ENCODE peak calls at places on chromosomes 12 and 14, in nine cellular contexts. One of them, this sample, is unnamed.

GRCh38 chr12:56723889-56724659 is 1.0 kb downstream of the NACA start:
- DNase-seq in bronchial epithelial cell: peak
- DNase-seq in stomach: peak
- DNase-seq in IMR-90: peak
- DNase-seq in transverse colon: peak
- DNase-seq in mesendoderm: peak
- DNase-seq in lower leg skin: peak
- DNase-seq in neuronal stem cell: no peak
- DNase-seq in CD4-positive, alpha-beta memory T cell: no peak
- DNase-seq in this sample: no peak

GRCh38 chr12:130641571-130642184 is 74.4 kb downstream of the RIMBP2 start:
- DNase-seq in bronchial epithelial cell: no peak
- DNase-seq in stomach: no peak
- DNase-seq in IMR-90: no peak
- DNase-seq in transverse colon: no peak
- DNase-seq in mesendoderm: no peak
- DNase-seq in lower leg skin: no peak
- DNase-seq in neuronal stem cell: no peak
- DNase-seq in CD4-positive, alpha-beta memory T cell: no peak
- DNase-seq in this sample: no peak

GRCh38 chr12:94329366-94329765 is 130.3 kb downstream of the CEP83 start:
- DNase-seq in bronchial epithelial cell: no peak
- DNase-seq in stomach: no peak
- DNase-seq in IMR-90: no peak
- DNase-seq in transverse colon: no peak
- DNase-seq in mesendoderm: no peak
- DNase-seq in lower leg skin: no peak
- DNase-seq in neuronal stem cell: no peak
- DNase-seq in CD4-positive, alpha-beta memory T cell: no peak
- DNase-seq in this sample: no peak

GRCh38 chr12:53186745-53187144 is 6.0 kb upstream of the CSAD start:
- DNase-seq in bronchial epithelial cell: no peak
- DNase-seq in stomach: no peak
- DNase-seq in IMR-90: no peak
- DNase-seq in transverse colon: no peak
- DNase-seq in mesendoderm: no peak
- DNase-seq in lower leg skin: no peak
- DNase-seq in neuronal stem cell: no peak
- DNase-seq in CD4-positive, alpha-beta memory T cell: no peak
- DNase-seq in this sample: no peak

GRCh38 chr12:9827209-9827888 is at the start of gene KLRF1:
- DNase-seq in bronchial epithelial cell: no peak
- DNase-seq in stomach: no peak
- DNase-seq in IMR-90: no peak
- DNase-seq in transverse colon: no peak
- DNase-seq in mesendoderm: no peak
- DNase-seq in lower leg skin: no peak
- DNase-seq in neuronal stem cell: no peak
- DNase-seq in CD4-positive, alpha-beta memory T cell: no peak
- DNase-seq in this sample: no peak

GRCh38 chr12:131699434-131699833 is 11.5 kb upstream of the SFSWAP start:
- DNase-seq in bronchial epithelial cell: peak
- DNase-seq in stomach: no peak
- DNase-seq in IMR-90: no peak
- DNase-seq in transverse colon: no peak
- DNase-seq in mesendoderm: no peak
- DNase-seq in lower leg skin: no peak
- DNase-seq in neuronal stem cell: no peak
- DNase-seq in CD4-positive, alpha-beta memory T cell: no peak
- DNase-seq in this sample: no peak

GRCh38 chr12:46400406-46400805 is 27.8 kb upstream of the SLC38A2 start:
- DNase-seq in bronchial epithelial cell: no peak
- DNase-seq in stomach: no peak
- DNase-seq in IMR-90: peak
- DNase-seq in transverse colon: no peak
- DNase-seq in mesendoderm: no peak
- DNase-seq in lower leg skin: no peak
- DNase-seq in neuronal stem cell: no peak
- DNase-seq in CD4-positive, alpha-beta memory T cell: no peak
- DNase-seq in this sample: no peak

GRCh38 chr12:76455582-76456345 is 103.8 kb downstream of the OSBPL8 start:
- DNase-seq in bronchial epithelial cell: peak
- DNase-seq in stomach: no peak
- DNase-seq in IMR-90: peak
- DNase-seq in transverse colon: no peak
- DNase-seq in mesendoderm: peak
- DNase-seq in lower leg skin: no peak
- DNase-seq in neuronal stem cell: peak
- DNase-seq in CD4-positive, alpha-beta memory T cell: peak
- DNase-seq in this sample: no peak

GRCh38 chr14:96303981-96304380 is 48.0 kb downstream of the BDKRB1 start:
- DNase-seq in bronchial epithelial cell: no peak
- DNase-seq in stomach: no peak
- DNase-seq in IMR-90: no peak
- DNase-seq in transverse colon: no peak
- DNase-seq in mesendoderm: no peak
- DNase-seq in lower leg skin: no peak
- DNase-seq in neuronal stem cell: no peak
- DNase-seq in CD4-positive, alpha-beta memory T cell: no peak
- DNase-seq in this sample: no peak

GRCh38 chr14:52342849-52343606 is 28.9 kb downstream of the PTGER2 start:
- DNase-seq in bronchial epithelial cell: peak
- DNase-seq in stomach: no peak
- DNase-seq in IMR-90: peak
- DNase-seq in transverse colon: no peak
- DNase-seq in mesendoderm: peak
- DNase-seq in lower leg skin: no peak
- DNase-seq in neuronal stem cell: no peak
- DNase-seq in CD4-positive, alpha-beta memory T cell: no peak
- DNase-seq in this sample: no peak

GRCh38 chr14:74299061-74299545 is 3.6 kb downstream of the ABCD4 start:
- DNase-seq in bronchial epithelial cell: peak
- DNase-seq in stomach: no peak
- DNase-seq in IMR-90: peak
- DNase-seq in transverse colon: no peak
- DNase-seq in mesendoderm: peak
- DNase-seq in lower leg skin: peak
- DNase-seq in neuronal stem cell: peak
- DNase-seq in CD4-positive, alpha-beta memory T cell: no peak
- DNase-seq in this sample: no peak

GRCh38 chr14:55581011-55581806 is 1.2 kb downstream of the KTN1 start:
- DNase-seq in bronchial epithelial cell: peak
- DNase-seq in stomach: peak
- DNase-seq in IMR-90: no peak
- DNase-seq in transverse colon: peak
- DNase-seq in mesendoderm: peak
- DNase-seq in lower leg skin: peak
- DNase-seq in neuronal stem cell: no peak
- DNase-seq in CD4-positive, alpha-beta memory T cell: peak
- DNase-seq in this sample: peak

GRCh38 chr14:35879654-35880249 is 53.6 kb downstream of the BRMS1L start:
- DNase-seq in bronchial epithelial cell: peak
- DNase-seq in stomach: no peak
- DNase-seq in IMR-90: peak
- DNase-seq in transverse colon: no peak
- DNase-seq in mesendoderm: no peak
- DNase-seq in lower leg skin: no peak
- DNase-seq in neuronal stem cell: no peak
- DNase-seq in CD4-positive, alpha-beta memory T cell: peak
- DNase-seq in this sample: no peak

GRCh38 chr12:29578070-29578469 is 80.6 kb upstream of the OVCH1 start:
- DNase-seq in bronchial epithelial cell: no peak
- DNase-seq in stomach: no peak
- DNase-seq in IMR-90: no peak
- DNase-seq in transverse colon: no peak
- DNase-seq in mesendoderm: no peak
- DNase-seq in lower leg skin: no peak
- DNase-seq in neuronal stem cell: no peak
- DNase-seq in CD4-positive, alpha-beta memory T cell: no peak
- DNase-seq in this sample: no peak

GRCh38 chr12:121905746-121906145 is 12.6 kb upstream of the CFAP251 start:
- DNase-seq in bronchial epithelial cell: no peak
- DNase-seq in stomach: no peak
- DNase-seq in IMR-90: peak
- DNase-seq in transverse colon: no peak
- DNase-seq in mesendoderm: no peak
- DNase-seq in lower leg skin: no peak
- DNase-seq in neuronal stem cell: no peak
- DNase-seq in CD4-positive, alpha-beta memory T cell: no peak
- DNase-seq in this sample: no peak

GRCh38 chr12:116113398-116114130 is 163.9 kb downstream of the MED13L start:
- DNase-seq in bronchial epithelial cell: no peak
- DNase-seq in stomach: no peak
- DNase-seq in IMR-90: no peak
- DNase-seq in transverse colon: no peak
- DNase-seq in mesendoderm: no peak
- DNase-seq in lower leg skin: no peak
- DNase-seq in neuronal stem cell: no peak
- DNase-seq in CD4-positive, alpha-beta memory T cell: no peak
- DNase-seq in this sample: no peak

DNA sequence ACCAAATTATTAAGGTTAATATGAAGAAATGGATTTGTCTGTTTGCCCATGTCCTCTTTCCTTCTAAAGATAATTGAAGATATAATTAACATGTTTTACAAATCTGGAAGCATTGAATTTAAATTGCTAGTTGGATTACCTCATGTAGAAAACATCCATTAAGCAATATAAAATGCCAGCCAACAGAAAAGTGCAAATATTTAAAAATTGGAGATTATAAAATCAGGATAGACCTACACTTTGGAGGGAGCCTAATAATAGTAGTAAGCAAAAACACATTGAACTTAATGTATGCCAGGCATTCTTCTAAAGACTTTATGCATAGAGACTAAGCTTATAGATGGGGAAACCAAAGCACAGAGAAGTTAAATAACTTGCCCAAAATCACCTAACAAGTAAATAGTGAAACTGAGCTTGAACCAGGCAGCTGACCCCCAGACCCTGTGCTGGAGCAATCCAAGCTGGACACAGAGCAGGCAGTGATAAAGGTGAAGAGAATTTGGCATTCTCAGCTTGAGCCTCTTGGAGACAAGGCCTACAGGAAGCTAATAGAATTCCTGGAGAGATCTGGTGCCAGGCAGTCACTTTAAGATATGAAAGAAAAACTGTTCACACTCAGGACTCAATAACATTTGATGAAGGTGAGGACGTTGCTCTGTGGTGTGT is 119.8 kb downstream of the ASCL1 start:
- DNase-seq in bronchial epithelial cell: no peak
- DNase-seq in stomach: no peak
- DNase-seq in IMR-90: no peak
- DNase-seq in transverse colon: no peak
- DNase-seq in mesendoderm: peak
- DNase-seq in lower leg skin: no peak
- DNase-seq in neuronal stem cell: no peak
- DNase-seq in CD4-positive, alpha-beta memory T cell: no peak
- DNase-seq in this sample: no peak
- H3K4me3 ChIP-seq in bronchial epithelial cell: no peak
- H3K4me3 ChIP-seq in stomach: no peak
- H3K4me3 ChIP-seq in IMR-90: no peak
- H3K4me3 ChIP-seq in transverse colon: no peak
- H3K4me3 ChIP-seq in mesendoderm: no peak
- H3K4me3 ChIP-seq in lower leg skin: no peak
- H3K4me3 ChIP-seq in neuronal stem cell: no peak
- H3K4me3 ChIP-seq in CD4-positive, alpha-beta memory T cell: no peak
- H3K4me3 ChIP-seq in this sample: no peak

DNA sequence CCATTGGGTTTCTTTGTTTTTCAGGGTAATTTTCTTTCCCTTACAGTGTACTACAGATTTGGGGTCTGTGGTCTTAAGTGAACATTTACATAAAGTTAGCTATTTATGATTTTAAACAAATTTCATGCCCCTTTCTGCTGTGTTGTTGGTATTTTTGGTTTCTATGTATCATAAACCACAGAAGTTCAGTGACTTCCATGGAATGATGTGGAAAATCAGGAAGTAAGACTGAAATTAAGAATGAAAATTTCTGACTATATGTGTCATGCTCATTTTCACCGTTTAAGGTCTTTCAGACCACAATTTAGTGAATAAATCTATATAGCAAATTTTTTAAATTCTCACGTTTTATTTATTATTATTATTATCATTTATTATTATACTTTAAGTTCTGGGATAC is 31.7 kb downstream of the ETV6 start:
- DNase-seq in bronchial epithelial cell: no peak
- DNase-seq in stomach: no peak
- DNase-seq in IMR-90: no peak
- DNase-seq in transverse colon: no peak
- DNase-seq in mesendoderm: no peak
- DNase-seq in lower leg skin: no peak
- DNase-seq in neuronal stem cell: no peak
- DNase-seq in CD4-positive, alpha-beta memory T cell: no peak
- DNase-seq in this sample: no peak
- H3K4me3 ChIP-seq in bronchial epithelial cell: no peak
- H3K4me3 ChIP-seq in stomach: no peak
- H3K4me3 ChIP-seq in IMR-90: no peak
- H3K4me3 ChIP-seq in transverse colon: no peak
- H3K4me3 ChIP-seq in mesendoderm: no peak
- H3K4me3 ChIP-seq in lower leg skin: no peak
- H3K4me3 ChIP-seq in neuronal stem cell: no peak
- H3K4me3 ChIP-seq in CD4-positive, alpha-beta memory T cell: no peak
- H3K4me3 ChIP-seq in this sample: no peak

DNA sequence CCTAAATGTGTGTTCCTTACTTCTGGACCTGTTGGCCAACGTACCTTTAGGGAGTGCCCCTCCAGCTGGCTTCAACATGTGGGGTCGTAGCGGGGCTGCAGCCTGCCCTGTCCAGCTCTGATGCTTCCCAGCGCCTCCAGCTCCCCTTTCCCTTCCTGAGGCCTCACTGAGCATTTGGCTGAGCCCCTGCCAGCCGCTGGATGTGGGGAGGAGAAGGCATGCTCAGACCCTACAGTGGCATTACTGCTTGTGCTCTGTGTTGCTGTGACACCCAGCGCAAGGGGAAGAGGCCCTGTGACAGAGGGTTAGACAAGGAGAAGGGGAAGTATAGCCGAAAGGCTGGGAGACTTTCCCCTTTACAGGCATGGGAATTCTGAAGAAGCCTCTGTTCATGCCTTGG is 145.9 kb downstream of the PRKCH start:
- DNase-seq in bronchial epithelial cell: no peak
- DNase-seq in stomach: no peak
- DNase-seq in IMR-90: no peak
- DNase-seq in transverse colon: no peak
- DNase-seq in mesendoderm: no peak
- DNase-seq in lower leg skin: peak
- DNase-seq in neuronal stem cell: no peak
- DNase-seq in CD4-positive, alpha-beta memory T cell: no peak
- DNase-seq in this sample: no peak
- H3K4me3 ChIP-seq in bronchial epithelial cell: no peak
- H3K4me3 ChIP-seq in stomach: no peak
- H3K4me3 ChIP-seq in IMR-90: no peak
- H3K4me3 ChIP-seq in transverse colon: no peak
- H3K4me3 ChIP-seq in mesendoderm: no peak
- H3K4me3 ChIP-seq in lower leg skin: no peak
- H3K4me3 ChIP-seq in neuronal stem cell: no peak
- H3K4me3 ChIP-seq in CD4-positive, alpha-beta memory T cell: no peak
- H3K4me3 ChIP-seq in this sample: no peak

DNA sequence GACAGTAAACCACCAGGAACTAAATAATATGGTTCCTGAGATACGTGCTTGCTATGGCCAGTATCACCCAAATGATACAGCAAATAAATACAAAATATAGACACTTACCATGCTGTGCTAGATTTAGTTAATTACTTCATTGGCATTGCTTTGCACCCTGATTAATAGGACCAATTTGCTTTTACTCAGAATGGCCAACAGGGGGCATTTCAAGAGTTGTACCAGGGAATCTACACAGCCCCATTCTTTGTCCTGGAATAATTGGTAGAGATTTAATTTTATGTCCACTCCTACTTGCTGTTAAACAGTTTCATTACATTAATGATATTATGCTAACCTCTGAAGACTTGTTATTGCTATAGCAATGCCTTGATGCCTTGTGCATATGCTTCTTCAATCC is 280.8 kb downstream of the RERGL start:
- DNase-seq in bronchial epithelial cell: no peak
- DNase-seq in stomach: no peak
- DNase-seq in IMR-90: no peak
- DNase-seq in transverse colon: no peak
- DNase-seq in mesendoderm: no peak
- DNase-seq in lower leg skin: no peak
- DNase-seq in neuronal stem cell: no peak
- DNase-seq in CD4-positive, alpha-beta memory T cell: no peak
- DNase-seq in this sample: no peak
- H3K4me3 ChIP-seq in bronchial epithelial cell: no peak
- H3K4me3 ChIP-seq in stomach: no peak
- H3K4me3 ChIP-seq in IMR-90: no peak
- H3K4me3 ChIP-seq in transverse colon: no peak
- H3K4me3 ChIP-seq in mesendoderm: no peak
- H3K4me3 ChIP-seq in lower leg skin: no peak
- H3K4me3 ChIP-seq in neuronal stem cell: no peak
- H3K4me3 ChIP-seq in CD4-positive, alpha-beta memory T cell: no peak
- H3K4me3 ChIP-seq in this sample: no peak